ENCODE peak calls at places on chromosomes 13 and 19, in seven cellular contexts. M is small intestine; A is heart right ventricle; E is effector memory CD4-positive, alpha-beta T cell; D is CD8-positive, alpha-beta memory T cell; F is cardiac muscle cell; O is psoas muscle. H is an unnamed sample. For H3K4me1, the result is how much of the 10 kb centered on the place peaks cover.

GRCh38 chr19:56637976-56638555 is 4.9 kb upstream of the SMIM17 start:
- DNase-seq in M (peak), A (peak), E (no peak), D (no peak), F (peak), O (peak), H (peak)

GRCh38 chr13:43195551-43195950 is 172.2 kb downstream of the DNAJC15 start:
- DNase-seq in M (no peak), A (no peak), E (no peak), D (no peak), F (no peak), O (no peak), H (no peak)

GRCh38 chr13:51067376-51068125 is 43.5 kb downstream of the C13orf42 start:
- DNase-seq in M (no peak), A (no peak), E (no peak), D (no peak), F (no peak), O (no peak), H (no peak)

GRCh38 chr19:17796013-17796837 is 1.3 kb downstream of the B3GNT3 start:
- DNase-seq in M (peak), A (no peak), E (no peak), D (no peak), F (no peak), O (no peak), H (no peak)

GRCh38 chr13:98261165-98261672 is 84.2 kb upstream of the RNF113B start:
- DNase-seq in M (no peak), A (no peak), E (no peak), D (no peak), F (no peak), O (no peak), H (no peak)

GRCh38 chr19:34475026-34475974 is 6.3 kb upstream of the WTIP start:
- DNase-seq in M (no peak), A (no peak), E (no peak), D (no peak), F (peak), O (no peak), H (no peak)

GRCh38 chr13:83845121-83845520 is 37.2 kb downstream of the SLITRK1 start:
- DNase-seq in M (no peak), A (no peak), E (no peak), D (no peak), F (no peak), O (no peak), H (no peak)

GRCh38 chr19:28283592-28283991 is 929.4 kb downstream of the UQCRFS1 start:
- DNase-seq in M (no peak), A (no peak), E (no peak), D (no peak), F (no peak), O (no peak), H (no peak)

GRCh38 chr13:26946675-26947342 is 186.2 kb upstream of the GPR12 start:
- DNase-seq in M (peak), A (no peak), E (no peak), D (no peak), F (peak), O (no peak), H (no peak)

GRCh38 chr19:34320277-34320676 is 44.7 kb upstream of the GPI start:
- DNase-seq in M (no peak), A (no peak), E (no peak), D (no peak), F (no peak), O (no peak), H (no peak)

GRCh38 chr19:2550431-2551171 is 74.7 kb downstream of the GADD45B start:
- DNase-seq in M (no peak), A (peak), E (no peak), D (no peak), F (peak), O (peak), H (no peak)

GRCh38 chr13:109145631-109146030 is 516.2 kb downstream of the MYO16 start:
- DNase-seq in M (peak), A (no peak), E (no peak), D (no peak), F (peak), O (no peak), H (no peak)

GRCh38 chr13:33326246-33326645 is 40.7 kb upstream of the STARD13 start:
- DNase-seq in M (no peak), A (no peak), E (no peak), D (no peak), F (no peak), O (no peak), H (no peak)

GRCh38 chr19:45293682-45294081 is 29.0 kb downstream of the CKM start:
- DNase-seq in M (no peak), A (no peak), E (no peak), D (no peak), F (no peak), O (no peak), H (no peak)

GRCh38 chr19:33273881-33274662 is 28.3 kb downstream of the CEBPA start:
- DNase-seq in M (peak), A (no peak), E (no peak), D (no peak), F (peak), O (peak), H (no peak)

GRCh38 chr13:92573467-92574057 is 653.0 kb upstream of the GPC6 start:
- DNase-seq in M (peak), A (no peak), E (no peak), D (no peak), F (peak), O (no peak), H (no peak)

GRCh38 chr19:55353803-55354697 is 469 bp downstream of the COX6B2 start:
- DNase-seq in M (peak), A (peak), E (peak), D (peak), F (peak), O (peak), H (peak)

GRCh38 chr19:31548941-31549340 is 199.7 kb upstream of the TSHZ3 start:
- DNase-seq in M (peak), A (peak), E (no peak), D (no peak), F (peak), O (no peak), H (no peak)

GRCh38 chr13:34349091-34349722 is 531.3 kb downstream of the RFC3 start:
- DNase-seq in M (no peak), A (peak), E (no peak), D (no peak), F (peak), O (peak), H (no peak)

GRCh38 chr19:55226273-55226672 is 2.3 kb downstream of the TMEM86B start:
- DNase-seq in M (no peak), A (no peak), E (no peak), D (no peak), F (no peak), O (no peak), H (no peak)

GRCh38 chr19:45960595-45961235 is 12.9 kb downstream of the NOVA2 start:
- DNase-seq in M (no peak), A (no peak), E (no peak), D (no peak), F (no peak), O (no peak), H (no peak)

GRCh38 chr19:45682908-45683307 is 8.8 kb downstream of the SNRPD2 start:
- DNase-seq in M (no peak), A (no peak), E (no peak), D (no peak), F (no peak), O (no peak), H (no peak)

GRCh38 chr19:5960005-5961001 is 17.6 kb downstream of the RANBP3 start:
- DNase-seq in M (no peak), A (peak), E (no peak), D (no peak), F (no peak), O (peak), H (no peak)

GRCh38 chr19:35156673-35157014 is 2.1 kb downstream of the FXYD5 start:
- DNase-seq in M (no peak), A (no peak), E (no peak), D (no peak), F (no peak), O (no peak), H (no peak)

GRCh38 chr19:34832581-34833112 is 59.6 kb upstream of the ZNF599 start:
- DNase-seq in M (no peak), A (no peak), E (no peak), D (no peak), F (no peak), O (no peak), H (no peak)

GRCh38 chr13:24217601-24218281 is 57.2 kb downstream of the SPATA13 start:
- DNase-seq in M (peak), A (no peak), E (no peak), D (no peak), F (peak), O (no peak), H (no peak)

GRCh38 chr13:37427843-37428494 is 170.6 kb downstream of the POSTN start:
- DNase-seq in M (no peak), A (no peak), E (no peak), D (no peak), F (peak), O (no peak), H (no peak)

GRCh38 chr19:49363265-49364082 is at the start of gene DKKL1:
- DNase-seq in M (peak), A (peak), E (peak), D (peak), F (peak), O (peak), H (peak)

DNA sequence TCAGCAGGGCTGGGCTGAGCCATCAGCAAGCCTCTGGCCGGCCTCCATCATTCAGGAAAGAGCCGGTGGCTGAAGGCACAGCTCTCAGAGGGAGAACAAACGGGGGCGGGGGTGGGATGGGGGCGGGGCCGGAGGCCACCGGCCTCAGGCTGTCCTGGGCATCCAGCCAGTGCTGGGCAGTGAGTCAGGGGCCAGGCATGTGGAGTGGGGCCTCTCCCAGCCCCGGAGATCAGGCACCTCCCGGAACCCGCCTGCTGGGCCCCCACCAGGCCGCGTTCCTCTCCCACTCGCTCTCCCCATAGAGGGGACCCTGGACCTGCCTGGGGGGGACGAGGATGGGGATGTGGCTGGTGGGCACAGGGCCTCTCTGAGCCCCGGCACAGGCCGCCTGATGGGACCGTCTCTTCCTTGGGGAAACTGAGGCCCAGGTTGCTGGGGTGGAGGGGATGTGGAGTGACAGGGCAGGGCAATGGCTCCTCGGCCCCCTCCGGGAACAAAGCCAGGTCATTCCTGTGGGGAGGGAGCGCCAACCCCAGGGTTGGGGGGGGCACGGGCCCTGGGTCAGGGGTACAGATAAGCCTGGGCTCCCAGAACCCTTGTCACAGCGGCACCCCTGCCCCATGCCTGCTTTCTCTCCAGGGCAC is 12.9 kb downstream of the SPC24 start:
- DNase-seq in M (peak), A (peak), E (no peak), D (no peak), F (peak), O (peak), H (no peak)
- H3K4me1 ChIP-seq in M (under half), A (half or more), E (under half), D (under half), F (under half), O (under half), H (under half)

GRCh38 chr13:73089216-73089615 is 30.4 kb downstream of the KLF5 start:
- DNase-seq in M (no peak), A (no peak), E (no peak), D (no peak), F (no peak), O (no peak), H (no peak)
- H3K27ac ChIP-seq in M (no peak), A (no peak), E (no peak), D (no peak), F (no peak), O (no peak), H (no peak)

DNA sequence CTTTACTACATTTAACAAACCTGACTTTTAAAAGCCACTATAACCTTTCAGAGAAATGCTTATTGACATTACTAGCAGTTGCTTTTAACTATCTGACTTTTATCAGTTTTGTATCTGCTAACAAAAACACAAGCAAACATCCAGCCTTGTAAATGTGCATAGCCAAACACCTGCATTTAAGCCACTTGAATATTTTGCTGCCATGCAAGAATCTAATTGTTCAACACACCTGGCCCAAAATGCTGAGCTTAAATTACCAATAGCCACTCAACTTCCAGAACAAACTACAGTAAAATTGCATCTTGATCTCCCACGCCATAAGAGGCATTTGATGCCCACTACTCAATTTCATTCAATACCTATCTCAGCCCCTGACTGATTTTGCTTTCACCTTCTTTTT is 9.3 kb downstream of the ZIC5 start:
- DNase-seq in M (no peak), A (no peak), E (no peak), D (no peak), F (no peak), O (no peak), H (no peak)
- H3K4me1 ChIP-seq in M (under half), A (under half), E (under half), D (under half), F (under half), O (under half), H (under half)

DNA sequence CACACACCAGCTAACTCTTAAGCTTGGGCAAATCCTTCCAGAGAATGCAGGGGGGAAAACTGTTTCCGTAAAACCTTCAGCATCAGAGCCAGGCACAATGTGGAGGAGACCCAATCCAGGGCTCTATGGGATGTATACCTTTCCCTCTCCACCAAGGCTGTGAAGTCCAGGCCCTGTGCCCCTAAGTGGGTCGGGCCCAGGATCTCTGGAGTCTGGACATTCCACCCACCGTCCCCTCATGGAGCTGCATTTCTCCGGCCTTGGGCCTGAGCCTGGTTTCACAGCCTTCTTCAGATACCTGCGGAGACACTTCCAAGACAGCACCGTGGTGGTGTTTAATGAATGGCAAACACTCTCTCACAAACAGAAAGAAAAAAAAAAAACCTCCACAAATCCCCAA is 186.2 kb downstream of the URI1 start:
- DNase-seq in M (no peak), A (no peak), E (no peak), D (no peak), F (no peak), O (no peak), H (no peak)
- H3K27ac ChIP-seq in M (no peak), A (no peak), E (no peak), D (no peak), F (no peak), O (no peak), H (no peak)

GRCh38 chr13:89490661-89491060 is 1819.5 kb downstream of the SLITRK5 start:
- DNase-seq in M (no peak), A (no peak), E (no peak), D (no peak), F (no peak), O (no peak), H (no peak)

GRCh38 chr13:89497658-89498057 is 1826.5 kb downstream of the SLITRK5 start:
- DNase-seq in M (no peak), A (no peak), E (no peak), D (no peak), F (no peak), O (no peak), H (no peak)

GRCh38 chr13:89496478-89496877 is 1825.3 kb downstream of the SLITRK5 start:
- DNase-seq in M (no peak), A (no peak), E (no peak), D (no peak), F (no peak), O (no peak), H (no peak)
- H3K4me1 ChIP-seq in M (under half), A (under half), E (under half), D (under half), F (under half), O (under half), H (under half)

DNA sequence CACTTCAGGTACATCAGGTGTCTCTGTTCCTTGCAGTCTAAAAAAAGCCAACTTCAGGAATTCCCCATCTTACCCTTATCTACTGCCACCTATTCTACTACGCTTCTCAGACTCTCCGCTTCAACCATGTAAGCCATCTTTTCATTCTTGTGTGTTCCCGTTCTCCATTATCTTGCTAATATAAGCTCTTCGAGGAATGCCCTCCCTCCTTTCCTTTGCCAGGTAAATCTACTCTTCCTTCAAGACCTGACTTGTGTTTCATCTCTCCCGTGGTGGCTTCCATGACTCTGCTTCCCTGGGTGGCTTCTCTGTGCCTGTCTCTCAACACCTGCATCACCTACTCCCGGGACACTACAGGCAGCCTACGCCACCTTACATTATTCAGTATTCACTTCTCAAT is 42.3 kb upstream of the MEDAG start:
- DNase-seq in M (no peak), A (no peak), E (no peak), D (no peak), F (no peak), O (no peak), H (no peak)
- H3K27ac ChIP-seq in M (peak), A (no peak), E (no peak), D (no peak), F (no peak), O (no peak), H (no peak)

DNA sequence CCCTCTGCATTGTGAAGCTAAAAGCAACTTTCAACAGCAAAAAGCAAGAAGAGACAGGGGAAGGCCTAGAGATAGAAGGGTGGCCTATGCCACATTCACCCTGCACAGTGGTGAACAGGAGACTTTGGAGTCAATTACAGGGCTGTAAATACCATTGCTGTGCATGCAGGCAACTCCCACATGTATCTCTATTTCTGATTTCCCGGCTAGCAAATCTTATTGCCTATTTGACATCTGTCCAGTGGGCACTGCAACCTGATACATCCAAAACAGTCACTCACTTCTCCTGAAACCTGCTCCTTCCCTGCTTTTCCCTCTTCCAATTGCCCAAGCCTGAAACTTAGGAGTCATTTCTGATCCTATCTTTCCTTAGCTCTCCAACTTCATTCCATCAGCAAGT is 13.4 kb downstream of the RUBCNL start:
- DNase-seq in M (peak), A (no peak), E (no peak), D (no peak), F (no peak), O (no peak), H (no peak)
- H3K4me1 ChIP-seq in M (under half), A (under half), E (under half), D (under half), F (under half), O (under half), H (under half)

H was measured in CD8-positive, alpha-beta T cell.